ENCODE peak calls at places on chromosomes 5 and 9, in ten cellular contexts. B is GM12878, G is HCT116, Z is transverse colon, A is K562, V is HepG2, K is breast epithelium, Q is endothelial cell of umbilical vein, N is H1, C is spleen. Y is an unnamed sample.

GRCh38 chr9:7368410-7369292 is 430.9 kb downstream of the DMAC1 start:
- DNase-seq in B (no peak), Z (no peak), V (no peak), K (no peak), C (no peak), N (no peak), A (no peak), G (no peak), Q (no peak), Y (no peak)

GRCh38 chr9:72579880-72580570 is 58.6 kb downstream of the TMC1 start:
- DNase-seq in K (no peak), A (peak), Q (peak), V (no peak), Z (no peak), N (no peak), B (no peak), G (no peak), C (no peak), Y (no peak)

GRCh38 chr5:87722286-87722685 is 309.6 kb upstream of the CCNH start:
- DNase-seq in G (peak), N (no peak), B (no peak), Q (no peak), C (no peak), V (no peak), Z (no peak), A (no peak), K (no peak), Y (no peak)

GRCh38 chr5:123157797-123158528 is 68.9 kb downstream of the PRDM6 start:
- DNase-seq in K (no peak), G (peak), B (no peak), V (no peak), C (no peak), Q (peak), A (no peak), Z (no peak), N (no peak), Y (no peak)

GRCh38 chr5:170439944-170440269 is 50.7 kb upstream of the KCNMB1 start:
- DNase-seq in Z (no peak), C (no peak), B (no peak), A (no peak), G (no peak), N (no peak), K (no peak), Q (no peak), V (no peak), Y (no peak)

GRCh38 chr9:112925058-112925641 is 34.5 kb upstream of the SLC46A2 start:
- DNase-seq in Q (peak), Z (no peak), C (no peak), G (peak), A (peak), N (no peak), K (no peak), V (peak), B (no peak), Y (no peak)

GRCh38 chr9:128946945-128947422 is 419 bp downstream of the DOLK start:
- DNase-seq in K (peak), V (no peak), C (no peak), Q (no peak), A (peak), B (no peak), G (no peak), Z (peak), N (no peak), Y (peak)

GRCh38 chr5:109250080-109250479 is 159.7 kb downstream of the PJA2 start:
- DNase-seq in A (no peak), K (no peak), Z (no peak), B (no peak), N (no peak), V (no peak), G (no peak), C (no peak), Q (no peak), Y (no peak)

GRCh38 chr9:87494970-87495471 is 2.6 kb upstream of the DAPK1 start:
- DNase-seq in A (peak), G (no peak), C (no peak), N (no peak), V (no peak), Q (no peak), B (no peak), Z (peak), K (no peak), Y (no peak)

GRCh38 chr5:56819027-56819881 is 3.9 kb downstream of the MAP3K1 start:
- DNase-seq in B (no peak), V (no peak), Z (no peak), N (no peak), G (no peak), Q (peak), K (no peak), A (no peak), C (no peak), Y (no peak)

GRCh38 chr5:150144211-150144801 is 11.3 kb downstream of the PDGFRB start:
- DNase-seq in Z (no peak), B (no peak), C (no peak), G (no peak), K (no peak), A (peak), Q (no peak), V (no peak), N (no peak), Y (peak)

GRCh38 chr5:150143725-150144058 is 12.0 kb downstream of the PDGFRB start:
- DNase-seq in Z (no peak), G (no peak), V (no peak), C (no peak), Q (no peak), K (no peak), N (no peak), A (no peak), B (no peak), Y (no peak)

GRCh38 chr5:150141544-150142188 is 14.0 kb downstream of the PDGFRB start:
- DNase-seq in V (no peak), Q (no peak), Z (no peak), G (no peak), B (no peak), N (no peak), K (no peak), A (no peak), C (no peak), Y (no peak)

GRCh38 chr5:150142189-150142788 is 13.4 kb downstream of the PDGFRB start:
- DNase-seq in N (no peak), C (no peak), V (peak), G (no peak), K (no peak), Q (no peak), Z (no peak), A (no peak), B (no peak), Y (no peak)

DNA sequence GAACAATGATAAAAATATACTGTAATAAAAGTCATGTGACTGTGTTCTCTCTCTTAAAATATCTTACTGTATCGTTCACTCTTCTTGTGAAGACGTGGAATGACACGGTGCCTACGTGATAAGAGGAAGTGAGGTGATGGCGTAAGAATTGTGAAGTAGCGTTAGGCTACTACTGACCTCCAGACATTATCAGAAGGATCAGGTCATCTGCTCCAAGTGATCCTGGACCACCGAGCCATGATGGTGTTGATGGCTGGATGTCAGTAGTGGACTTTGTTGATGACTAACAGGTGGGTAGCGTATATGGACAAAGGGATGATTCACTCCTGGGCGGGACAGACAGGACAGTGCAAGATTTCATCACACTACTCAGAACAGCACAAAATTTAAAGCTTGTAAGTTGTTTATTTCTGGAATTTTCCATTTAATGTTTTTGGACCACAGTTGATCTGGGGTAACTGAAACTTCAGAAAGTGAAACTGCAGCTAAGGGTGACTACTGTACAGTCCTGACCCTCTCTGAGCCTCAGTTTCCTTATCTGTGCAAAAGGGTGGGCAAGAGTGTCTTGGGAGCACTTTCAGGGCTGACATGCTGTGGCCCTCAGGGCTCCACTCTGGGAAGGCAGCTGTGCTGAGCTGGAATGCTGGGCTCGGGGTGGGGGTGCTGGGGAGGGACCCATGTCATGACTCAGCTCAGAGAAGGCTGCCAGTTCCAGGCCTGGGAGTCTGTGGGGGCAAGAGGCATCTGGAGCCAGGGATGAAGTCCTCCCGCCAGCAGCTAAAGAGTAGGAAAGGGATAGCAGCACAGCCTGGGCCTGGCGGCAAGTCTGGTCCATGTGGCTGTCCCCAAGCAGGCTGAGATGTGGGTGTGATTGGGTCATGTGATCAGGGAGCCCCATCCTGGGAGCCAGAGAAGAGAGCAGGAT is 12.6 kb downstream of the PDGFRB start:
- DNase-seq in B (no peak), V (peak), N (no peak), Z (peak), G (peak), A (peak), Q (no peak), C (no peak), K (peak), Y (peak)
- TF ChIP-seq POLR2AphosphoS5 in B (no peak), V (peak), N (no peak), Z (peak), G (peak), A (no peak), Q (no peak), C (peak), K (peak), Y (peak)

GRCh38 chr9:115004535-115004934 is 74.1 kb upstream of the TNFSF8 start:
- DNase-seq in B (no peak), C (no peak), V (no peak), Q (no peak), A (no peak), Z (no peak), N (no peak), K (no peak), G (no peak), Y (no peak)

GRCh38 chr9:114995681-114996221 is 65.4 kb upstream of the TNFSF8 start:
- DNase-seq in Z (no peak), G (no peak), K (no peak), A (no peak), B (no peak), C (no peak), Q (no peak), V (no peak), N (no peak), Y (no peak)

GRCh38 chr9:114994716-114995115 is 64.3 kb upstream of the TNFSF8 start:
- DNase-seq in N (no peak), V (no peak), Z (no peak), B (no peak), G (no peak), A (no peak), Q (no peak), K (no peak), C (no peak), Y (no peak)

GRCh38 chr9:115002371-115003120 is 72.2 kb upstream of the TNFSF8 start:
- DNase-seq in N (no peak), G (no peak), V (no peak), C (no peak), Q (no peak), K (no peak), Z (no peak), B (no peak), A (no peak), Y (no peak)

DNA sequence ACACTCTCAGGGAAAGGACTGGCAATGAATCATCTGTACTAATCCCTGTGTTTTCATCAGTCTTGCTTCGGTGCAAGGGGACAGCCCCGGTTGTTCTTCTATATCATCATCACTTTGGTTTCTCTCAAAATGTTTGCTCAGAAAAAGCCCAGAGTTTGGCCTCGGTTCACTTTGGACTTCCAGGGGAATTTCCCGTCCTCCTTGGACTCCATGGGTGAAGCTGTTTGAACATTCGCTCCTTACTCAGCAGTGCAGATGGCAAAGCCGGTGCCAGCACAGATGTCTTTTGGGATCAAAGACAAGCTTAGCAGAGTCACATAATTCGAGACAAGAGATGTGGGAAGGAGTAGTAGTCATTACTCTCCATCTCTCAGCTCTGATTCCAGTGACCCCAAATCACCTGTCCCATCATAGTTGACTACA is 69.8 kb upstream of the TNFSF8 start:
- DNase-seq in Q (no peak), B (no peak), C (no peak), Z (no peak), G (no peak), N (no peak), A (no peak), K (no peak), V (no peak), Y (no peak)
- H3K4me3 ChIP-seq in Q (no peak), B (no peak), C (no peak), Z (no peak), G (no peak), N (no peak), A (no peak), K (no peak), V (no peak), Y (no peak)

GRCh38 chr5:69217732-69218568 is 16.7 kb upstream of the CDK7 start:
- DNase-seq in Q (peak), G (peak), C (peak), A (peak), V (peak), K (peak), B (peak), N (peak), Z (peak), Y (peak)
- TF ChIP-seq POLR2A in Q (peak), G (peak), C (peak), A (peak), V (peak), K (peak), B (peak), N (peak), Z (peak), Y (peak)

GRCh38 chr5:74853256-74853655 is 12.9 kb downstream of the FAM169A start:
- DNase-seq in V (no peak), B (no peak), K (no peak), C (no peak), G (no peak), A (no peak), N (no peak), Z (no peak), Q (no peak), Y (no peak)

GRCh38 chr5:74851026-74851425 is 15.2 kb downstream of the FAM169A start:
- DNase-seq in C (no peak), K (no peak), G (no peak), B (no peak), N (no peak), A (no peak), Z (no peak), Q (no peak), V (no peak), Y (no peak)

GRCh38 chr5:74848553-74849025 is 17.6 kb downstream of the FAM169A start:
- DNase-seq in Z (no peak), G (no peak), K (no peak), B (no peak), C (no peak), A (no peak), Q (no peak), N (no peak), V (peak), Y (no peak)

GRCh38 chr5:74851684-74852353 is 14.4 kb downstream of the FAM169A start:
- DNase-seq in C (no peak), A (no peak), K (no peak), B (peak), N (no peak), V (no peak), Z (no peak), Q (no peak), G (no peak), Y (no peak)

DNA sequence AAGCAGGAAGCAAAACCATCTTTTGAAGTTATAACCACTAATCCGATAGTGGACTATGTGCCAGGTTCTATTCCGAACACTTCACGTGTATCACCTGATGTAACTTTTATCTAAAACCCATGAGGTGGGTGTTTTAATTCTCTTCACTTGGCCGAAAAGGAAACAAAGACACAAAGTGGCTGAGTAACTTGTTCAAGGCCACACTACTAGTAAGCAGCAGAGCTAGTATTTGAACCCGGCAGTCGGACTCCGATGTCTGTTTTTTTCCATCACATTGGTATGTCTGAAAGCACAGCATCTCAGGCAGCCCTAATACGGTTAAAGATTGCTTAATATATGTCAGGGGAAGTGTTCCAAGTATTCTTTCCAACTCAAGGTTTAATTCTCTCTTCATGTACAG is 16.2 kb downstream of the FAM169A start:
- DNase-seq in C (no peak), K (no peak), V (peak), G (no peak), Q (no peak), A (no peak), Z (no peak), B (no peak), N (no peak), Y (no peak)
- TF ChIP-seq POLR2AphosphoS5 in C (no peak), K (no peak), V (peak), G (no peak), Q (no peak), A (no peak), Z (no peak), B (no peak), N (no peak), Y (no peak)

GRCh38 chr9:19925674-19926503 is 137.1 kb upstream of the SLC24A2 start:
- DNase-seq in G (peak), C (peak), K (peak), Q (peak), N (peak), Z (peak), V (peak), A (peak), B (peak), Y (peak)
- H3K4me3 ChIP-seq in G (peak), C (peak), K (peak), Q (peak), N (peak), Z (peak), V (no peak), A (no peak), B (peak), Y (peak)

DNA sequence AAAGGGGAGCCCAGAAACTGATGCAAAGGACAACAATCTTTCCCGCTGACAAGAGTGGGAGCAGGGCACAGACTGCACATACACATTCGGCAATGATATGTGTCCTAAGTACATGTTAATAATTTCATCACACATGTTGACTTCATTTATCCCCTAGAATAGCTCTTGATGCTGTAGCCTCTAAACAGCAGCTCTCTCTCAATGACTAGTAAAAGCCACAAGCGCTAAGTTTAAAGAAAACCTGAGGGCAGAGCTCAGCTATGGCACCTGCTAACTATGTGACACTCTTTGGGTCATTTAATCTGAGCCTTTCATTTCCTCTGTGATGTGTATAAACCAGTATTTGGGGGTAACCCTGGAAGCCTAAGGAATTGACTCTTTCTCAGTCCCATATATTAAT is 140.6 kb upstream of the MOCS2 start:
- DNase-seq in Z (no peak), V (no peak), Q (no peak), B (no peak), K (no peak), N (no peak), A (no peak), G (no peak), C (no peak), Y (no peak)
- TF ChIP-seq POLR2A in Z (no peak), V (no peak), Q (no peak), B (no peak), K (no peak), N (no peak), A (no peak), G (no peak), C (no peak), Y (no peak)